ENCODE peak calls at places on chromosome 9, in nine cellular contexts. D is SJSA1, K is upper lobe of right lung, U is neuronal stem cell, I is H7, T is tibial artery, X is lower lobe of right lung, Q is PC-3, P is BJ. B is an unnamed sample. For H3K36me3, the result is how much of the 10 kb centered on the place peaks cover.

GRCh38 chr9:16207161-16207560 is 654.3 kb downstream of the CCDC171 start:
- DNase-seq in D (no peak), K (no peak), U (no peak), I (peak), T (no peak), X (no peak), Q (no peak), P (no peak), B (no peak)

GRCh38 chr9:16356196-16356765 is 514.2 kb downstream of the BNC2 start:
- DNase-seq in D (no peak), K (no peak), U (no peak), I (no peak), T (no peak), X (no peak), Q (no peak), P (no peak), B (no peak)

GRCh38 chr9:129324808-129325491 is 146.9 kb upstream of the IER5L start:
- DNase-seq in D (no peak), K (peak), U (no peak), I (no peak), T (no peak), X (no peak), Q (no peak), P (no peak), B (no peak)

GRCh38 chr9:87713278-87713989 is 12.5 kb upstream of the CTSL start:
- DNase-seq in D (peak), K (peak), U (no peak), I (no peak), T (peak), X (peak), Q (peak), P (peak), B (no peak)

GRCh38 chr9:87537625-87538024 is 40.0 kb downstream of the DAPK1 start:
- DNase-seq in D (no peak), K (no peak), U (no peak), I (no peak), T (no peak), X (no peak), Q (no peak), P (no peak), B (peak)

GRCh38 chr9:24881361-24881760 is 335.7 kb upstream of the IZUMO3 start:
- DNase-seq in D (no peak), K (no peak), U (no peak), I (peak), T (no peak), X (no peak), Q (peak), P (no peak), B (no peak)

GRCh38 chr9:129102791-129103594 is 7.6 kb downstream of the CRAT start:
- DNase-seq in D (no peak), K (no peak), U (no peak), I (peak), T (no peak), X (peak), Q (no peak), P (no peak), B (no peak)

GRCh38 chr9:2788948-2789347 is 54.9 kb downstream of the PUM3 start:
- DNase-seq in D (no peak), K (no peak), U (no peak), I (no peak), T (no peak), X (no peak), Q (no peak), P (no peak), B (no peak)

GRCh38 chr9:83379045-83379444 is 159.2 kb downstream of the FRMD3 start:
- DNase-seq in D (no peak), K (no peak), U (no peak), I (no peak), T (no peak), X (no peak), Q (no peak), P (no peak), B (no peak)

GRCh38 chr9:113523421-113524141 is 60.1 kb downstream of the RGS3 start:
- DNase-seq in D (no peak), K (peak), U (no peak), I (no peak), T (peak), X (peak), Q (no peak), P (no peak), B (no peak)

GRCh38 chr9:113525208-113525607 is 61.7 kb downstream of the RGS3 start:
- DNase-seq in D (no peak), K (no peak), U (no peak), I (no peak), T (no peak), X (no peak), Q (no peak), P (no peak), B (no peak)

GRCh38 chr9:113525831-113526230 is 62.3 kb downstream of the RGS3 start:
- DNase-seq in D (no peak), K (peak), U (no peak), I (no peak), T (no peak), X (no peak), Q (no peak), P (no peak), B (no peak)

GRCh38 chr9:113522858-113523257 is 59.3 kb downstream of the RGS3 start:
- DNase-seq in D (no peak), K (no peak), U (no peak), I (no peak), T (no peak), X (no peak), Q (no peak), P (no peak), B (no peak)

GRCh38 chr9:113524460-113524859 is 60.9 kb downstream of the RGS3 start:
- DNase-seq in D (no peak), K (no peak), U (no peak), I (no peak), T (no peak), X (no peak), Q (no peak), P (no peak), B (no peak)
- H3K4me3 ChIP-seq in D (no peak), K (no peak), U (no peak), I (no peak), T (no peak), X (no peak), Q (no peak), P (no peak), B (no peak)

DNA sequence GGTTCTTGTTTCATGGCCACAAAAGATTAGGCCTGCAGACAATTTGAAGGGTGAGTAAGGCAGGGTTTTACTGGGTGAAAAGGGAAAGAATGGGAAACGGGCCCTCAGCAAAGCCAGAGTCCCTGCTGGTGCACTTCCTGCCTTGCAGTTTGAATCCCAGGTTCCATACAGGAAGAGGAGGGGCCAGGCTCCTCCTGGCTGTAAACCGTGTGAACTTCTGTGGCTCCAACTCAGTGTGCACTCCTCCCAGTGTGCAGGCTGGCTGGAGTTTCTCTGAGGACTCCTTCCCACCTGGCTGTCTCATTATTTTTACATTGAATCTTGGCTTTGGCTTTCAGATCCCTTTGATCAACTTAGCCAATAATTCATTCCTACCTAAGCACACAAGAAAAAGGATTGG is 367.1 kb upstream of the KLF4 start:
- DNase-seq in D (no peak), K (no peak), U (no peak), I (no peak), T (no peak), X (no peak), Q (no peak), P (no peak), B (no peak)
- H3K36me3 ChIP-seq in D (under half), K (under half), U (under half), I (under half), T (under half), X (under half), Q (under half), P (under half), B (under half)

GRCh38 chr9:70042461-70043215 is 1.0 kb upstream of the MAMDC2 start:
- DNase-seq in D (no peak), K (no peak), U (no peak), I (no peak), T (no peak), X (no peak), Q (no peak), P (no peak), B (no peak)
- H3K4me3 ChIP-seq in D (no peak), K (peak), U (no peak), I (peak), T (peak), X (peak), Q (no peak), P (no peak), B (no peak)

GRCh38 chr9:132919609-132920268 is 24.7 kb downstream of the TSC1 start:
- DNase-seq in D (no peak), K (no peak), U (no peak), I (no peak), T (no peak), X (no peak), Q (no peak), P (no peak), B (no peak)
- H3K36me3 ChIP-seq in D (half or more), K (half or more), U (under half), I (under half), T (half or more), X (half or more), Q (under half), P (under half), B (half or more)

DNA sequence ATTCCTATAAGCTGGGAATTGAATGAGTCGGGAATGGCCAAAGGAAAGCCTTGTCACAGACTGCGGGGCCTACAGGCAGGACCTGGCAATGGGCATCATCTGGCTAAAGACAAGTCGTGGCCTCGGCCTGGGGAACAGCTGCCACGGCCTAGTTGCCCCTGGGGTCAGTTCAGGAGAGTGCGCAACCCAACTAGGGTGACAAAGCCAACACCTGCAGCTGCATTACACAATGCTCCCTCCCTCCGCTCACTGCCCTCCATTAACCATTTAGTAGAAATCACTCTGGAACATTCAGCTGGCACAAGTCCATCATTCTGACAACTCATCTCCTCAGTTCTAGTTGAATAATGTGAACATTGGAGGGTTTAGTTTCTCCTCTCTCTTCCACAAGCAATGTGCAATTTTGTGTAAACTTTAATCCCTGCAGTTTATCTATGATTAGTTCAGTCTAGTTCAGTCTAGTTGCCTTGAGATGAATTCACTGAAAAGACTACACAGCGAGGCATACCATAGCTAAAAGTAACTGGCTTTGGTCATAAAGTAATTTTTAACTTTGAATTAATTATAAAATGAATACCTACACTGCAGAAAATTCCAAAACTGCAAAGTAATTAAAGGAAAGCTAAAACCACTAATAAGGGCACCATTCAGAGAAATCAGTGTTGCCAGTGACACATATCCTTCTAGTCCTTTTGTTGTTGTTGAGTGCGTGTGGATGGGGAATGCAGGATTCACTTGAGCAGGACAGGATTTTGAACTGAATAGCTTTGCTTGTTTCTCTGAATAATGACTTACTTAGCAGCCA is 5.1 kb downstream of the GLDC start:
- DNase-seq in D (no peak), K (no peak), U (no peak), I (no peak), T (no peak), X (no peak), Q (no peak), P (no peak), B (no peak)
- H3K4me3 ChIP-seq in D (no peak), K (no peak), U (no peak), I (no peak), T (no peak), X (no peak), Q (no peak), P (no peak), B (no peak)

GRCh38 chr9:131436865-131437271 is 43.0 kb downstream of the PRRC2B start:
- DNase-seq in D (no peak), K (no peak), U (no peak), I (peak), T (no peak), X (no peak), Q (no peak), P (no peak), B (no peak)
- H3K36me3 ChIP-seq in D (half or more), K (half or more), U (half or more), I (half or more), T (half or more), X (half or more), Q (under half), P (under half), B (half or more)

GRCh38 chr9:114364123-114364522 is 23.7 kb downstream of the AKNA start:
- DNase-seq in D (no peak), K (peak), U (no peak), I (no peak), T (no peak), X (no peak), Q (peak), P (peak), B (peak)
- H3K4me3 ChIP-seq in D (no peak), K (no peak), U (no peak), I (no peak), T (no peak), X (no peak), Q (no peak), P (no peak), B (no peak)

DNA sequence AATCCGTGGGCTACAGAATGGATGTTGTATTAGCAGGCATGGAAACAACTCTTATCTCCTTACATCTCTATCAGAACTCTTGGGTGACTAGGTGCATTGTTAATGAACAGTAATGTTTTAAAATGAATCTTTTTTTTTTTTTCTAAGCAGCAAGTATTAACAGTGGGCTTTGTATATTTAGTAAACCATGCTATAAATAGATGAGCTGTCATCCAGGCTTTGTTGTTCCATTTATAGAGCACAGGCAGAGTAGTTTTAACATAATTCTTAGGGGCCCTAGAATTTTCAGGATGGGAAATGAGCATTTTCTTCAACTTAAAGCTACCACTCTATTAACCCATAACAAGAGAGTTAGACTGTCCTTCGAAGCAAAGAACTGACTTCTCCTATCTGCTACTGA is 233.7 kb upstream of the ADAMTSL1 start:
- DNase-seq in D (no peak), K (no peak), U (no peak), I (no peak), T (no peak), X (no peak), Q (no peak), P (no peak), B (no peak)
- H3K36me3 ChIP-seq in D (under half), K (under half), U (under half), I (under half), T (under half), X (under half), Q (under half), P (under half), B (under half)

GRCh38 chr9:133137451-133138231 is 16.6 kb upstream of the RALGDS start:
- DNase-seq in D (no peak), K (peak), U (no peak), I (peak), T (no peak), X (peak), Q (no peak), P (no peak), B (no peak)

GRCh38 chr9:133135193-133135745 is 14.2 kb upstream of the RALGDS start:
- DNase-seq in D (peak), K (peak), U (no peak), I (no peak), T (no peak), X (peak), Q (peak), P (no peak), B (no peak)

GRCh38 chr9:133132174-133132573 is 11.1 kb upstream of the RALGDS start:
- DNase-seq in D (no peak), K (no peak), U (no peak), I (no peak), T (no peak), X (no peak), Q (no peak), P (no peak), B (no peak)

GRCh38 chr9:133133680-133134418 is 12.8 kb upstream of the RALGDS start:
- DNase-seq in D (peak), K (peak), U (no peak), I (peak), T (peak), X (peak), Q (peak), P (peak), B (no peak)

GRCh38 chr9:133134419-133135190 is 13.6 kb upstream of the RALGDS start:
- DNase-seq in D (no peak), K (no peak), U (no peak), I (no peak), T (no peak), X (no peak), Q (peak), P (no peak), B (no peak)
- H3K4me3 ChIP-seq in D (no peak), K (no peak), U (no peak), I (no peak), T (no peak), X (no peak), Q (peak), P (no peak), B (no peak)

GRCh38 chr9:112241491-112241890 is 66.4 kb upstream of the SUSD1 start:
- DNase-seq in D (no peak), K (no peak), U (no peak), I (no peak), T (no peak), X (no peak), Q (peak), P (no peak), B (no peak)

GRCh38 chr9:112247090-112247489 is 72.0 kb upstream of the SUSD1 start:
- DNase-seq in D (no peak), K (no peak), U (no peak), I (no peak), T (no peak), X (no peak), Q (no peak), P (no peak), B (no peak)

GRCh38 chr9:112242147-112242804 is 67.2 kb upstream of the SUSD1 start:
- DNase-seq in D (no peak), K (no peak), U (no peak), I (no peak), T (no peak), X (no peak), Q (peak), P (no peak), B (no peak)

GRCh38 chr9:112248722-112249121 is 73.6 kb upstream of the SUSD1 start:
- DNase-seq in D (peak), K (no peak), U (no peak), I (no peak), T (no peak), X (no peak), Q (peak), P (no peak), B (no peak)

GRCh38 chr9:112245126-112245525 is 70.0 kb upstream of the SUSD1 start:
- DNase-seq in D (peak), K (no peak), U (no peak), I (no peak), T (no peak), X (no peak), Q (peak), P (no peak), B (no peak)
- H3K36me3 ChIP-seq in D (under half), K (under half), U (under half), I (under half), T (under half), X (under half), Q (under half), P (under half), B (under half)

B was measured in SK-N-MC.